ENCODE peak calls at places on chromosomes 4 and X, in seven cellular contexts. A, G, D, N, F, Y and I are unnamed samples. For H3K4me1, the result is how much of the 10 kb centered on the place peaks cover.

GRCh38 chrX:49270249-49270921 is 792 bp downstream of the PPP1R3F start:
- DNase-seq in Y (no peak), A (peak), D (peak), N (no peak), F (peak), G (no peak), I (no peak)

GRCh38 chrX:109089359-109089758 is 353.0 kb upstream of the IRS4 start:
- DNase-seq in A (no peak), G (no peak), F (no peak), N (no peak), Y (no peak), D (no peak), I (no peak)

GRCh38 chr4:53937918-53938317 is 126.5 kb downstream of the CHIC2 start:
- DNase-seq in A (no peak), F (no peak), Y (no peak), D (no peak), G (no peak), N (peak), I (no peak)

GRCh38 chr4:70559216-70559830 is 32.7 kb upstream of the AMBN start:
- DNase-seq in N (peak), F (no peak), G (peak), A (peak), Y (no peak), D (no peak), I (peak)

GRCh38 chr4:128354205-128354821 is 66.7 kb upstream of the PGRMC2 start:
- DNase-seq in D (no peak), F (no peak), Y (no peak), N (peak), G (peak), A (no peak), I (peak)

GRCh38 chrX:24025741-24026402 is 1.1 kb downstream of the KLHL15 start:
- DNase-seq in A (no peak), G (no peak), Y (no peak), N (peak), F (no peak), D (no peak), I (peak)

GRCh38 chr4:89545315-89545714 is 237.7 kb upstream of the GPRIN3 start:
- DNase-seq in A (no peak), G (no peak), Y (no peak), F (no peak), N (no peak), D (no peak), I (no peak)

GRCh38 chrX:115017455-115017854 is at the start of gene IL13RA2:
- DNase-seq in D (no peak), Y (no peak), G (no peak), A (no peak), F (no peak), N (peak), I (no peak)

GRCh38 chr4:185878633-185879032 is 66.6 kb upstream of the SORBS2 start:
- DNase-seq in G (no peak), F (no peak), D (no peak), A (no peak), N (no peak), Y (no peak), I (no peak)

GRCh38 chrX:68238568-68238967 is 194.7 kb downstream of the OPHN1 start:
- DNase-seq in F (no peak), A (peak), D (no peak), Y (no peak), G (no peak), N (no peak), I (no peak)

GRCh38 chr4:59553739-59554126 is 1646.4 kb upstream of the ADGRL3 start:
- DNase-seq in A (no peak), G (no peak), F (no peak), N (peak), Y (no peak), D (no peak), I (no peak)

GRCh38 chr4:137532869-137533236 is 559 bp upstream of the PCDH18 start:
- DNase-seq in G (no peak), A (peak), Y (no peak), N (no peak), F (no peak), D (no peak), I (no peak)

GRCh38 chr4:160212078-160212477 is 1109.2 kb downstream of the RAPGEF2 start:
- DNase-seq in Y (no peak), G (no peak), A (no peak), N (no peak), D (no peak), F (no peak), I (no peak)

GRCh38 chr4:22442956-22443355 is 72.9 kb downstream of the ADGRA3 start:
- DNase-seq in D (no peak), G (no peak), N (no peak), F (no peak), Y (no peak), A (no peak), I (no peak)

GRCh38 chr4:98653890-98654867 is 4.2 kb downstream of the TSPAN5 start:
- DNase-seq in F (no peak), A (no peak), N (peak), D (no peak), G (no peak), Y (no peak), I (no peak)

GRCh38 chr4:8737601-8738279 is 133.9 kb downstream of the HMX1 start:
- DNase-seq in F (no peak), D (peak), Y (peak), A (no peak), N (no peak), G (no peak), I (no peak)

GRCh38 chrX:9318761-9319160 is 146.1 kb upstream of the TBL1X start:
- DNase-seq in N (no peak), Y (no peak), F (no peak), A (no peak), G (no peak), D (no peak), I (no peak)

GRCh38 chr4:679571-680083 is 5.3 kb downstream of the MYL5 start:
- DNase-seq in G (no peak), N (no peak), Y (peak), F (no peak), A (no peak), D (peak), I (no peak)
- H3K4me1 ChIP-seq in G (under half), N (under half), Y (under half), F (under half), A (under half), D (half or more), I (under half)

DNA sequence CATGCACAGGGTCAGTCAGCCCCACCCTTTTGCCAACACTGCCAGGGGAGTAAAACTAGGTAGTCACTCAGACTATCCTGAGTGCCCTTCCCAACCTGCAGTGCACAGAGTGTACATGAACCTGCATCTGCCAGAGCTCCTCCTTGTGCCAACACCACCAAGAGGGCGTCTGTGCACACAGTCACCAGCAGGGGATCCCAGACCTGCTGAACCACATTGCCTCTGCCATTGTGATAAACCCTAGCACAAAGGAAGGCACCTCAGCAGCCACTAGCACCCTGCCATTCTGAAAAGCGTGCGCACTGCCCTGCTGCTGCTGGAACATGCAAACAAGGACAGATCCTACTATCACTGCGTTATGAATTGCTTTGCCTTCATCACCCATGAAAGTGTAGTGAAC is 247.8 kb upstream of the POU3F4 start:
- DNase-seq in G (no peak), D (no peak), F (no peak), N (no peak), Y (no peak), A (peak), I (no peak)
- TF ChIP-seq CTCF in G (no peak), D (no peak), F (no peak), N (no peak), Y (no peak), A (no peak), I (no peak)

DNA sequence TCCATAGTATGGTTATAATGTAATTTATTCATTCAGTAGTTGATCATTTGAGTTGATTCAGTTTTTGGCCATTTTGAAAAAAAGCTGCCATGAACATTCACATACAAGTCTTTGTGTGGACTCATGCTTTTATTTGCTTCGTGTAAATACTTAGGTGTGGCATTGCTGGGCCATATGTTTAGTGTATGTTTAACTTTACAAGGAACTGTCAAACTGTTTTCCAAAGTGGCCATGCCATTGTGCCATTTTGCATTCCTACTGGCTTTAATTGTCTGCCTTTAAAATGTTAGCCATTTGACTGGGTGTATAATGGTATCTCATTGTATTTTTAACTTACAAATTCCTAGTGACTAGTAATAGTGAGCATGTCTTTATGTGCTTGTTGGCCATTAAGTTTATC is 8.8 kb downstream of the MTM1 start:
- DNase-seq in N (no peak), D (no peak), F (no peak), A (no peak), G (no peak), Y (no peak), I (no peak)
- H3K4me1 ChIP-seq in N (under half), D (half or more), F (under half), A (under half), G (under half), Y (under half), I (under half)

GRCh38 chrX:319579-320125 is 1.1 kb upstream of the GTPBP6 start:
- DNase-seq in D (peak), G (peak), N (no peak), F (peak), A (peak), Y (peak), I (no peak)

GRCh38 chrX:318739-319578 is at the start of gene GTPBP6:
- DNase-seq in A (peak), D (peak), F (peak), Y (peak), G (peak), N (peak), I (peak)

GRCh38 chrX:320126-320783 is 1.7 kb upstream of the GTPBP6 start:
- DNase-seq in F (peak), D (peak), Y (peak), N (peak), G (no peak), A (peak), I (no peak)

GRCh38 chrX:327660-328126 is 9.1 kb upstream of the GTPBP6 start:
- DNase-seq in G (no peak), Y (peak), F (peak), A (no peak), N (no peak), D (peak), I (no peak)

GRCh38 chrX:323721-324628 is 5.4 kb upstream of the GTPBP6 start:
- DNase-seq in A (peak), D (peak), Y (peak), G (no peak), F (peak), N (no peak), I (no peak)
- TF ChIP-seq CTCF in A (peak), D (no peak), Y (no peak), G (no peak), F (no peak), N (peak), I (peak)

GRCh38 chr4:158162637-158163036 is 10.2 kb downstream of the GASK1B start:
- DNase-seq in G (no peak), A (no peak), D (no peak), F (no peak), Y (no peak), N (peak), I (no peak)
- H3K4me1 ChIP-seq in G (under half), A (under half), D (under half), F (under half), Y (under half), N (half or more), I (under half)